ENCODE peak calls at places on chromosomes 5 and 9, in five cellular contexts. M, F, Z, C and L are unnamed samples. For H3K4me1, the result is how much of the 10 kb centered on the place peaks cover.

GRCh38 chr5:42586625-42587024 is 163.4 kb downstream of the GHR start:
- DNase-seq in M (no peak), F (no peak), Z (no peak), C (peak), L (no peak)

GRCh38 chr9:98517710-98518109 is 191.0 kb downstream of the GABBR2 start:
- DNase-seq in M (no peak), F (no peak), Z (no peak), C (no peak), L (no peak)

GRCh38 chr9:128408963-128409431 is 11.7 kb upstream of the CERCAM start:
- DNase-seq in M (no peak), F (no peak), Z (no peak), C (no peak), L (no peak)

GRCh38 chr9:8489845-8490244 is 690.3 kb upstream of the DMAC1 start:
- DNase-seq in M (no peak), F (no peak), Z (no peak), C (no peak), L (no peak)

GRCh38 chr5:79069488-79070001 is at the start of the genes BHMT2 and DMGDH:
- DNase-seq in M (no peak), F (no peak), Z (no peak), C (peak), L (no peak)

GRCh38 chr5:67065237-67065636 is 131.4 kb downstream of the CD180 start:
- DNase-seq in M (no peak), F (no peak), Z (no peak), C (no peak), L (no peak)

GRCh38 chr5:32522429-32523143 is 62.8 kb upstream of the SUB1 start:
- DNase-seq in M (peak), F (peak), Z (no peak), C (no peak), L (no peak)

GRCh38 chr5:140996055-140996454 is 29.8 kb downstream of the PCDHAC2 start:
- DNase-seq in M (no peak), F (no peak), Z (no peak), C (no peak), L (no peak)

GRCh38 chr5:112396430-112396829 is 22.6 kb downstream of the EPB41L4A start:
- DNase-seq in M (no peak), F (no peak), Z (no peak), C (no peak), L (no peak)

GRCh38 chr5:83731638-83732037 is 11.0 kb upstream of the HAPLN1 start:
- DNase-seq in M (no peak), F (no peak), Z (no peak), C (no peak), L (no peak)

GRCh38 chr9:6219981-6220380 is 4.4 kb downstream of the IL33 start:
- DNase-seq in M (no peak), F (no peak), Z (no peak), C (no peak), L (no peak)

DNA sequence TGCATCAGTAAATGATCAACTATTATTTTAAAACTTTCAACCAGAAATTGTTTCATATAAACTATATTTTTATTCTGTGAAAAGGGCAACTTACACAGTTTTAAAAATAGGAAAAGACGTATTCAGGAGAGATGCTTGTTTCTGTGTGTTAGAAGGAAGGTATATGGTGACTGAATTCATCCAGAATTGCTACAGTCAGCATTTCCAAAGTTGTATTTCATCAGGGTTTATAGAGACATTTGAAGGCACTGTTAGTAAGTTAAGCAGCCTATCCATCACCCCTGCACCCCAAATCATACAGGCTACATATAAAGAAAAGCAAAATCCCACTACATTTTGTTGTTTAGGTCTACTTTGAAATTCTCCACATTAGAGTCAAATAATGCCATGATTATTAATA is 716.0 kb downstream of the KCTD16 start:
- DNase-seq in M (no peak), F (no peak), Z (no peak), C (no peak), L (no peak)
- H3K27ac ChIP-seq in M (no peak), F (no peak), Z (no peak), C (no peak), L (no peak)

GRCh38 chr9:134187821-134188420 is 23.6 kb upstream of the RNU6ATAC start:
- DNase-seq in M (no peak), F (peak), Z (no peak), C (no peak), L (no peak)

GRCh38 chr9:134189475-134190231 is 25.3 kb upstream of the RNU6ATAC start:
- DNase-seq in M (no peak), F (peak), Z (no peak), C (no peak), L (no peak)

GRCh38 chr9:134188421-134189166 is 24.2 kb upstream of the RNU6ATAC start:
- DNase-seq in M (no peak), F (peak), Z (no peak), C (no peak), L (no peak)

GRCh38 chr9:134190232-134191121 is 26.1 kb upstream of the RNU6ATAC start:
- DNase-seq in M (no peak), F (peak), Z (no peak), C (no peak), L (no peak)

DNA sequence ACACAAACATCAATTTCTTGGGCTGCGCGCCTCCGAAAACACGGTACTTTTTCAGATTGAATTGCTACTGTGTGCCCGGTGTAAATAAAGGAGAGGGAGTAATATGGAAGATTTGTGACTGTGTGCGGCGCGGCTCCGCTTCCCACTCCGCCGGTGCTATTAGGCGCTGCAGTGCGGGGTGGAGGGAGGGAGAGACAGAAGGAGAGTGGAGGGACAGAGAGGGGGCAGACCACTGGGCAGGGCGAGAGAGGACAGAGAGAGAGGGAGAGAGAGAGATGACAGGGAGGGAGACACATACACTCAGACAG is 24.8 kb upstream of the RNU6ATAC start:
- DNase-seq in M (no peak), F (peak), Z (no peak), C (no peak), L (no peak)
- H3K4me1 ChIP-seq in M (under half), F (under half), Z (under half), C (under half), L (under half)

DNA sequence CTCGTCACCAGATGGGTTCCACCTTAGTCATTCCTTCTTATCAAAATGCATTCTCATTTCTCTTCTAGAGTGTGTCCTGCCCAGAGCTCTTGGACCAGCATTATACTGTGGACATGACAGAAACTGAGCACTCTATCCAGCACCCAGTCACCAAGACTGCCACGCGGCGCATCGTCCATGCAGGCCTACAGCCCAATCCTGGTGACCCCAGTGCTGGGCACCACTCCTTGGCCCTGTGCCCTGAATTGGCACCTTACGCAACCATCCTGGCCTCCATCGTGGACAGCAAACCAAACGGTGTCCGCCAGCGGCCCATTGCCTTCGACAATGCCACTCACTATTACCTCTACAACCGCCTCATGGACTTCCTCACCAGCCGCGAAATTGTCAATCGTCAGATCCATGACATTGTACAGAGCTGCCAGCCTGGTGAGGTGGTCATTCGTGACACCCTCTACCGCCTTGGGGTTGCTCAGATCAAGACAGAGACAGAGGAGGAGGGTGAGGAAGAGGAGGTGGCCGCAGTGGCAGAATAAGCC is 34.6 kb downstream of the CSF1R start:
- DNase-seq in M (no peak), F (no peak), Z (no peak), C (no peak), L (no peak)
- H3K27ac ChIP-seq in M (no peak), F (no peak), Z (no peak), C (no peak), L (no peak)

GRCh38 chr9:89360465-89360864 is 42.2 kb downstream of the SECISBP2 start:
- DNase-seq in M (no peak), F (no peak), Z (no peak), C (no peak), L (no peak)
- H3K4me1 ChIP-seq in M (under half), F (under half), Z (under half), C (under half), L (under half)